ENCODE peak calls at places on chromosome 5, in eight cellular contexts. One of them, this sample, is unnamed.
A peak's percentile ranks its signal among the peaks of the same experiment; 100 is the strongest.

GRCh38 chr5:151758141-151758429 is 346 bp downstream of the ATOX1 start:
- DNase-seq in GM12878: no peak
- DNase-seq in uterus: no peak
- DNase-seq in sigmoid colon: peak; percentile 71
- DNase-seq in upper lobe of right lung: peak; percentile 72
- DNase-seq in A549: peak; percentile 38
- DNase-seq in CD8-positive, alpha-beta T cell: no peak
- DNase-seq in heart left ventricle: peak; percentile 31
- DNase-seq in this sample: no peak

GRCh38 chr5:124696898-124697297 is 49.5 kb downstream of the ZNF608 start:
- DNase-seq in heart left ventricle: no peak
- DNase-seq in CD8-positive, alpha-beta T cell: no peak
- DNase-seq in sigmoid colon: no peak
- DNase-seq in A549: no peak
- DNase-seq in GM12878: no peak
- DNase-seq in uterus: no peak
- DNase-seq in upper lobe of right lung: no peak
- DNase-seq in this sample: no peak

GRCh38 chr5:115857621-115858349 is 16.1 kb downstream of the AP3S1 start:
- DNase-seq in sigmoid colon: no peak
- DNase-seq in uterus: no peak
- DNase-seq in upper lobe of right lung: no peak
- DNase-seq in CD8-positive, alpha-beta T cell: no peak
- DNase-seq in A549: no peak
- DNase-seq in GM12878: no peak
- DNase-seq in heart left ventricle: no peak
- DNase-seq in this sample: no peak

GRCh38 chr5:16593013-16593412 is 23.8 kb downstream of the RETREG1 start:
- DNase-seq in upper lobe of right lung: no peak
- DNase-seq in A549: no peak
- DNase-seq in GM12878: no peak
- DNase-seq in sigmoid colon: no peak
- DNase-seq in uterus: no peak
- DNase-seq in CD8-positive, alpha-beta T cell: peak; percentile 42
- DNase-seq in heart left ventricle: no peak
- DNase-seq in this sample: no peak

GRCh38 chr5:30401479-30402058 is 791.9 kb upstream of the CDH6 start:
- DNase-seq in uterus: no peak
- DNase-seq in upper lobe of right lung: no peak
- DNase-seq in A549: no peak
- DNase-seq in heart left ventricle: peak; percentile 17
- DNase-seq in CD8-positive, alpha-beta T cell: no peak
- DNase-seq in GM12878: no peak
- DNase-seq in sigmoid colon: no peak
- DNase-seq in this sample: no peak

GRCh38 chr5:73028991-73029540 is 73.2 kb downstream of the FCHO2 start:
- DNase-seq in CD8-positive, alpha-beta T cell: no peak
- DNase-seq in uterus: no peak
- DNase-seq in GM12878: no peak
- DNase-seq in A549: no peak
- DNase-seq in upper lobe of right lung: no peak
- DNase-seq in sigmoid colon: no peak
- DNase-seq in heart left ventricle: no peak
- DNase-seq in this sample: no peak

GRCh38 chr5:112156211-112156610 is 262.9 kb downstream of the EPB41L4A start:
- DNase-seq in heart left ventricle: no peak
- DNase-seq in uterus: no peak
- DNase-seq in CD8-positive, alpha-beta T cell: no peak
- DNase-seq in sigmoid colon: no peak
- DNase-seq in GM12878: no peak
- DNase-seq in upper lobe of right lung: no peak
- DNase-seq in A549: no peak
- DNase-seq in this sample: no peak

GRCh38 chr5:152532714-152533113 is 127.6 kb upstream of the NMUR2 start:
- DNase-seq in CD8-positive, alpha-beta T cell: no peak
- DNase-seq in A549: peak; percentile 28
- DNase-seq in heart left ventricle: no peak
- DNase-seq in uterus: no peak
- DNase-seq in GM12878: peak; percentile 15
- DNase-seq in upper lobe of right lung: no peak
- DNase-seq in sigmoid colon: no peak
- DNase-seq in this sample: no peak

GRCh38 chr5:78809444-78809843 is 160.9 kb upstream of the LHFPL2 start:
- DNase-seq in sigmoid colon: peak; percentile 76
- DNase-seq in heart left ventricle: no peak
- DNase-seq in upper lobe of right lung: no peak
- DNase-seq in A549: no peak
- DNase-seq in GM12878: no peak
- DNase-seq in uterus: no peak
- DNase-seq in CD8-positive, alpha-beta T cell: no peak
- DNase-seq in this sample: no peak

GRCh38 chr5:140336388-140336787 is 10.0 kb downstream of the HBEGF start:
- DNase-seq in A549: no peak
- DNase-seq in GM12878: no peak
- DNase-seq in CD8-positive, alpha-beta T cell: no peak
- DNase-seq in heart left ventricle: peak; percentile 48
- DNase-seq in uterus: peak; percentile 84
- DNase-seq in sigmoid colon: peak; percentile 87
- DNase-seq in upper lobe of right lung: peak; percentile 59
- DNase-seq in this sample: no peak

GRCh38 chr5:122056913-122057312 is 21.1 kb downstream of the LOX start:
- DNase-seq in upper lobe of right lung: no peak
- DNase-seq in heart left ventricle: no peak
- DNase-seq in A549: no peak
- DNase-seq in GM12878: no peak
- DNase-seq in uterus: no peak
- DNase-seq in CD8-positive, alpha-beta T cell: no peak
- DNase-seq in sigmoid colon: no peak
- DNase-seq in this sample: no peak

GRCh38 chr5:122050959-122051358 is 27.1 kb downstream of the LOX start:
- DNase-seq in heart left ventricle: no peak
- DNase-seq in GM12878: no peak
- DNase-seq in sigmoid colon: no peak
- DNase-seq in CD8-positive, alpha-beta T cell: no peak
- DNase-seq in uterus: no peak
- DNase-seq in A549: no peak
- DNase-seq in upper lobe of right lung: no peak
- DNase-seq in this sample: no peak

GRCh38 chr5:122051569-122051968 is 26.5 kb downstream of the LOX start:
- DNase-seq in A549: no peak
- DNase-seq in sigmoid colon: no peak
- DNase-seq in uterus: no peak
- DNase-seq in GM12878: no peak
- DNase-seq in CD8-positive, alpha-beta T cell: no peak
- DNase-seq in upper lobe of right lung: no peak
- DNase-seq in heart left ventricle: no peak
- DNase-seq in this sample: no peak

GRCh38 chr5:122054266-122054665 is 23.8 kb downstream of the LOX start:
- DNase-seq in sigmoid colon: no peak
- DNase-seq in GM12878: no peak
- DNase-seq in CD8-positive, alpha-beta T cell: no peak
- DNase-seq in heart left ventricle: no peak
- DNase-seq in A549: no peak
- DNase-seq in upper lobe of right lung: no peak
- DNase-seq in uterus: no peak
- DNase-seq in this sample: no peak

DNA sequence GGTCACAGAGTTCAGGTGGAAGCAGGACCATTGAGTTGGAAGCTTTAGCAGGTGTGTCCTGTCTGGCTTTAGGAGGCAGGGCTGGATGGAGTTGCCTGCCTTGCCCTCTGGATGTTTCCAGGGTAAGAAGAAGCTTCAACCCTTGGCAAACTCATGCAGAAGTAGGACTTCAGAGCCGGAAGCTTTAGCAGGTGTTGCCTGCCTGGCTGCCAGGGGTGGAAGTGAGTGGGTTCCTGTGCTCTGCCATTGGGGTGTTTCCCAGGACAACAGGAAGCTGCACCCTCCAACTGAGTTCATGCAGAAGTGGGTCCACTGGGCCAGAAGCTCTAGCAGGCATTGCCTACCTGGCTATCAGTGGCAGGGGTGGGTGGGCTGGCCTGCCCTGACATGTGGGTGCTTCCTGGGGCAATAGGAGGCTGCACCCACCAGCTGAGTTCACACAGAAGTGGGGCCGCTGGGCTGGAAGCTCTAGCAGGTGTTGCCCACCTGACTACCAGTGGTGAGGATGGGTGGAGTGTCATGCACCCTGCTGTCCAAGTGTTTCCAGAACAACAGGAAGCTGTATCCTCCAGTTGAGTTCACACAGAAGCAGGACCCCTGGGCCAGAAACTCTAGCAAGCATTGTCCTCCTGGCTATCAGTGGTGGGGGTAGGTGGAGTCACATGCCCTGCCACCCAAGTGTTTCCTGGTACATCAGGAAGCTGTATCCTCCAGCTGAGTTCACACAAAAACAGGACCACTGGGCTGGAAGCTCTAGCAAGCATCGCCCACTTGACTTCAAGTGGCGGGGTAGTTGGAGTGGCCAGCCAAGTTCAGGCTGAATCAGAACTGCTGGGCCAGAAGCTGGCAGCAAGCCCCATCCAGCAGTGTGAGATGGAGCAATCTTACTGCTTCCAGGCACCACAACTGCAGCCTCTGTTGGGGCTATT is 24.6 kb downstream of the LOX start:
- DNase-seq in upper lobe of right lung: peak; percentile 73
- DNase-seq in CD8-positive, alpha-beta T cell: no peak
- DNase-seq in sigmoid colon: peak; percentile 64
- DNase-seq in uterus: peak; percentile 31
- DNase-seq in GM12878: no peak
- DNase-seq in A549: no peak
- DNase-seq in heart left ventricle: peak; percentile 15
- DNase-seq in this sample: no peak
- H3K27ac ChIP-seq in upper lobe of right lung: no peak overlapping the region
- H3K27ac ChIP-seq in CD8-positive, alpha-beta T cell: no peak overlapping the region
- H3K27ac ChIP-seq in sigmoid colon: no peak overlapping the region
- H3K27ac ChIP-seq in uterus: no peak overlapping the region
- H3K27ac ChIP-seq in GM12878: no peak overlapping the region
- H3K27ac ChIP-seq in A549: no peak overlapping the region
- H3K27ac ChIP-seq in heart left ventricle: no peak overlapping the region
- H3K27ac ChIP-seq in this sample: no peak overlapping the region

GRCh38 chr5:132661231-132662003 is 3.4 kb downstream of the IL13 start:
- DNase-seq in CD8-positive, alpha-beta T cell: no peak
- DNase-seq in GM12878: no peak
- DNase-seq in uterus: no peak
- DNase-seq in sigmoid colon: no peak
- DNase-seq in heart left ventricle: no peak
- DNase-seq in upper lobe of right lung: no peak
- DNase-seq in A549: no peak
- DNase-seq in this sample: no peak
- TF ChIP-seq CTCF in CD8-positive, alpha-beta T cell: no peak
- TF ChIP-seq CTCF in GM12878: peak; percentile 18
- TF ChIP-seq CTCF in uterus: no peak
- TF ChIP-seq CTCF in sigmoid colon: no peak
- TF ChIP-seq CTCF in heart left ventricle: no peak
- TF ChIP-seq CTCF in upper lobe of right lung: no peak
- TF ChIP-seq CTCF in A549: no peak
- TF ChIP-seq CTCF in this sample: no peak

DNA sequence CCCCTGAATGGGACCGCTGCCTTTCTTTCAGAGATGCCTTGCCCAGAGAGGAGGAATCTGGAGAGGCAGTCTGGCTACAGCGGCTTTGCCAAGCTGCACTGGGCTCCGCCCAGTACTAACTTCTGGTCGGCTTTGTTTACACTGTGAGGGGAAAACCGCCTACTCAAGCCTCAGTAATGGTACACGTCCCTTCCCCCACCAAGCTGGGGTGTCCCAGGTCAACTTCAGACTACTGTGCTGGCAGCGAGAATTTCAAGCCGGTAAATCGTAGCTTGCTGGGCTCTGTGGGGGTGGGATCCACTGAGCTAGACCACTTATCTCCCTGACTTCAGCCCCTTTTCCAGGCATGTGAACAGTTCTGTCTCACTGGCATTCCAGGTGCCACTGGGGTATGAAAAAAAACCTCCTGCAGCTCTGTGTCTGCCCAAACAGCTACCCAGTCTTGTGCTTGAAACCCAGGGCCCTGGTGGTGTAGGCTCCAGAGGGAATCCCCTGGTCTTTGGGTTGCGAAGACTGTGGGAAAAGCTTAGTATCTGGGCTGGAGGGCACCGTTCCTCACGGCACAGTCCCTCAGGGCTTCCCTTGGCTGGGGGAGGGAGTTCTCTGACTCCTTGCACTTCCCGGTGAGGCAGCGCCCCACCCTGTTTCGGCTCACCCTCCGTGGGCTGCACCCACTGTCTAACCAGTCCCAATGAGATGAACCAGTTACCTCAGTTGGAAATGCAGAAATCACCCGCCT is 171.2 kb downstream of the CWC27 start:
- DNase-seq in GM12878: no peak
- DNase-seq in heart left ventricle: no peak
- DNase-seq in A549: no peak
- DNase-seq in CD8-positive, alpha-beta T cell: no peak
- DNase-seq in upper lobe of right lung: peak; percentile 75
- DNase-seq in uterus: no peak
- DNase-seq in sigmoid colon: peak; percentile 63
- DNase-seq in this sample: no peak
- H3K4me3 ChIP-seq in GM12878: no peak overlapping the region
- H3K4me3 ChIP-seq in heart left ventricle: no peak overlapping the region
- H3K4me3 ChIP-seq in A549: peak overlapping the region; percentile 35
- H3K4me3 ChIP-seq in CD8-positive, alpha-beta T cell: no peak overlapping the region
- H3K4me3 ChIP-seq in upper lobe of right lung: no peak overlapping the region
- H3K4me3 ChIP-seq in uterus: no peak overlapping the region
- H3K4me3 ChIP-seq in sigmoid colon: no peak overlapping the region
- H3K4me3 ChIP-seq in this sample: no peak overlapping the region

GRCh38 chr5:74328221-74328630 is 312.3 kb downstream of the ENC1 start:
- DNase-seq in uterus: no peak
- DNase-seq in A549: no peak
- DNase-seq in sigmoid colon: no peak
- DNase-seq in heart left ventricle: no peak
- DNase-seq in CD8-positive, alpha-beta T cell: no peak
- DNase-seq in GM12878: no peak
- DNase-seq in upper lobe of right lung: no peak
- DNase-seq in this sample: no peak

GRCh38 chr5:74326571-74327338 is 313.8 kb downstream of the ENC1 start:
- DNase-seq in upper lobe of right lung: no peak
- DNase-seq in A549: peak; percentile 65
- DNase-seq in CD8-positive, alpha-beta T cell: peak; percentile 59
- DNase-seq in GM12878: peak; percentile 92
- DNase-seq in uterus: no peak
- DNase-seq in sigmoid colon: no peak
- DNase-seq in heart left ventricle: no peak
- DNase-seq in this sample: no peak

GRCh38 chr5:74325866-74326265 is 314.7 kb downstream of the ENC1 start:
- DNase-seq in heart left ventricle: no peak
- DNase-seq in uterus: no peak
- DNase-seq in A549: no peak
- DNase-seq in sigmoid colon: no peak
- DNase-seq in upper lobe of right lung: no peak
- DNase-seq in GM12878: no peak
- DNase-seq in CD8-positive, alpha-beta T cell: no peak
- DNase-seq in this sample: no peak

GRCh38 chr5:74324556-74324955 is 316.0 kb downstream of the ENC1 start:
- DNase-seq in A549: no peak
- DNase-seq in heart left ventricle: no peak
- DNase-seq in upper lobe of right lung: no peak
- DNase-seq in sigmoid colon: no peak
- DNase-seq in CD8-positive, alpha-beta T cell: no peak
- DNase-seq in uterus: no peak
- DNase-seq in GM12878: no peak
- DNase-seq in this sample: no peak

DNA sequence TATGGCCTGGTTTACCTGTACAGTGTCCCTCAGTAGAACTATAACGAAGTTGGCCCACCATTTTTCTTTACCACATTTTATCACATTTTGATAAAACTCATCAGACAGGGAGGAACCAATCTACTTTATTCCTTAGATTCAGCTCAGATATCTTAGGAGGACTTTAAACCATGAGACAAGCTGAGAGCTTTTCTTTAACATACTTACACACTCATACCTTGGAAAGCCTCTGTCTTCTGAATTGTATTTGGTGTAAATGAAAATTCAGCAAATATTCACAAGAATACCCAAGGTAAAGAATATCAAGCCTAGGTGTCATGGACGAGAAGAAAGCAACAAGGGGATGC is 313.2 kb downstream of the ENC1 start:
- DNase-seq in GM12878: no peak
- DNase-seq in uterus: no peak
- DNase-seq in upper lobe of right lung: no peak
- DNase-seq in CD8-positive, alpha-beta T cell: no peak
- DNase-seq in heart left ventricle: no peak
- DNase-seq in A549: no peak
- DNase-seq in sigmoid colon: no peak
- DNase-seq in this sample: no peak
- H3K27ac ChIP-seq in GM12878: no peak overlapping the region
- H3K27ac ChIP-seq in uterus: no peak overlapping the region
- H3K27ac ChIP-seq in upper lobe of right lung: no peak overlapping the region
- H3K27ac ChIP-seq in CD8-positive, alpha-beta T cell: no peak overlapping the region
- H3K27ac ChIP-seq in heart left ventricle: no peak overlapping the region
- H3K27ac ChIP-seq in A549: peak overlapping the region; percentile 53
- H3K27ac ChIP-seq in sigmoid colon: no peak overlapping the region
- H3K27ac ChIP-seq in this sample: no peak overlapping the region

This sample was measured in dorsolateral prefrontal cortex.